ENCODE peak calls at places on chromosomes 16 and 17, in eight cellular contexts. B is activated T-helper 1 cell treated with Interleukin-2 at 50 U/mL for 16 hours, E is smooth muscle cell of the brain vasculature, A is NCI-H1436, D is putamen, Q is RPMI7951, F is HAP-1, U is mesothelial cell of epicardium. O is an unnamed sample.

GRCh38 chr17:57422574-57423164 is 166.3 kb downstream of the MSI2 start:
- DNase-seq in Q (peak; percentile 89), U (no peak), B (no peak), F (no peak), E (no peak), D (no peak), A (no peak), O (no peak)

GRCh38 chr17:68378202-68379149 is 78.8 kb downstream of the WIPI1 start:
- DNase-seq in F (no peak), Q (peak; percentile 96), B (no peak), D (peak; percentile 47), U (peak; percentile 45), E (peak; percentile 98), A (no peak), O (no peak)

GRCh38 chr16:53629607-53630312 is 73.9 kb downstream of the RPGRIP1L start:
- DNase-seq in E (no peak), F (no peak), D (no peak), B (no peak), Q (no peak), A (no peak), U (no peak), O (no peak)

GRCh38 chr16:54325616-54326265 is 39.2 kb upstream of the IRX3 start:
- DNase-seq in B (no peak), Q (peak; percentile 22), U (no peak), D (no peak), A (no peak), F (no peak), E (no peak), O (no peak)

GRCh38 chr17:77254961-77255741 is 114.4 kb downstream of the SEC14L1 start:
- DNase-seq in Q (peak; percentile 98), F (no peak), B (no peak), U (peak; percentile 63), E (peak; percentile 44), D (no peak), A (no peak), O (no peak)

GRCh38 chr17:12041316-12041715 is 20.6 kb downstream of the MAP2K4 start:
- DNase-seq in U (no peak), D (no peak), E (peak; percentile 10), F (no peak), Q (peak; percentile 68), B (no peak), A (no peak), O (no peak)

GRCh38 chr17:17495448-17496188 is 577 bp downstream of the RASD1 start:
- DNase-seq in E (no peak), A (no peak), U (no peak), B (no peak), F (no peak), D (no peak), Q (no peak), O (no peak)

GRCh38 chr16:75048051-75048450 is 49.2 kb downstream of the ZNRF1 start:
- DNase-seq in F (no peak), Q (no peak), D (no peak), B (no peak), E (no peak), A (no peak), U (no peak), O (no peak)

GRCh38 chr16:57889522-57889921 is 81.4 kb downstream of the CNGB1 start:
- DNase-seq in A (no peak), U (no peak), Q (no peak), D (no peak), E (no peak), F (no peak), B (no peak), O (no peak)

GRCh38 chr17:4950075-4950756 is 703 bp upstream of the ENO3 start:
- DNase-seq in B (peak; percentile 48), D (no peak), Q (no peak), A (peak; percentile 8), F (no peak), U (peak; percentile 65), E (no peak), O (no peak)

GRCh38 chr17:7326186-7326585 is 2.9 kb downstream of the NEURL4 start:
- DNase-seq in B (no peak), D (no peak), E (no peak), U (no peak), Q (no peak), A (no peak), F (no peak), O (no peak)

GRCh38 chr16:1511662-1512061 is 18.5 kb downstream of the TELO2 start:
- DNase-seq in B (no peak), Q (no peak), U (no peak), A (no peak), F (no peak), E (no peak), D (no peak), O (no peak)

GRCh38 chr16:8173111-8173644 is 417.1 kb downstream of the TMEM114 start:
- DNase-seq in B (no peak), U (peak; percentile 75), E (no peak), A (peak; percentile 33), D (peak; percentile 52), F (peak; percentile 84), Q (peak; percentile 73), O (no peak)

GRCh38 chr17:73255671-73256181 is 6.0 kb downstream of the CPSF4L start:
- DNase-seq in E (no peak), D (no peak), A (peak; percentile 64), Q (peak; percentile 48), B (peak; percentile 27), F (peak; percentile 28), U (peak; percentile 79), O (peak; percentile 25)

GRCh38 chr16:46620265-46621005 is 744 bp downstream of the SHCBP1 start:
- DNase-seq in F (peak; percentile 28), B (no peak), U (no peak), A (no peak), D (no peak), E (no peak), Q (peak; percentile 39), O (no peak)

GRCh38 chr17:40779181-40779909 is 3.0 kb downstream of the KRT27 start:
- DNase-seq in D (no peak), Q (no peak), E (no peak), B (no peak), F (no peak), A (peak; percentile 22), U (no peak), O (peak; percentile 2)

GRCh38 chr17:32102697-32103096 is 39.6 kb upstream of the RHOT1 start:
- DNase-seq in A (no peak), U (no peak), Q (no peak), E (no peak), F (no peak), D (no peak), B (no peak), O (no peak)

GRCh38 chr17:80819422-80820164 is 172.0 kb upstream of the CHMP6 start:
- DNase-seq in U (no peak), E (no peak), F (no peak), Q (no peak), B (no peak), D (no peak), A (no peak), O (no peak)

GRCh38 chr17:58611331-58611730 is 80.5 kb downstream of the TEX14 start:
- DNase-seq in B (no peak), F (no peak), E (no peak), Q (no peak), U (no peak), D (no peak), A (no peak), O (no peak)

GRCh38 chr16:17160285-17160854 is 310.4 kb downstream of the XYLT1 start:
- DNase-seq in U (no peak), B (no peak), E (no peak), A (peak; percentile 48), Q (no peak), D (no peak), F (no peak), O (no peak)

GRCh38 chr16:84739349-84740124 is 39.7 kb downstream of the USP10 start:
- DNase-seq in F (no peak), E (no peak), U (no peak), D (no peak), A (no peak), Q (peak; percentile 87), B (no peak), O (no peak)

GRCh38 chr17:34412534-34412933 is 49.5 kb upstream of the CCL1 start:
- DNase-seq in B (no peak), Q (no peak), E (no peak), A (no peak), U (no peak), F (no peak), D (no peak), O (no peak)

GRCh38 chr17:35099929-35100328 is 19.7 kb downstream of the RAD51D start:
- DNase-seq in U (no peak), E (no peak), A (no peak), B (no peak), F (no peak), D (no peak), Q (no peak), O (no peak)

GRCh38 chr16:12507366-12507765 is 296.3 kb downstream of the CPPED1 start:
- DNase-seq in E (no peak), D (no peak), Q (peak; percentile 52), F (no peak), U (no peak), B (no peak), A (no peak), O (no peak)

GRCh38 chr17:61381537-61381936 is 18.1 kb upstream of the TBX2 start:
- DNase-seq in E (no peak), F (no peak), Q (no peak), D (no peak), U (no peak), B (no peak), A (no peak), O (no peak)

GRCh38 chr16:57266531-57267268 is 17.8 kb downstream of the PLLP start:
- DNase-seq in E (no peak), B (peak; percentile 7), Q (peak; percentile 10), A (no peak), D (no peak), F (no peak), U (no peak), O (peak; percentile 21)

GRCh38 chr16:1079341-1079740 is 6.8 kb downstream of the SSTR5 start:
- DNase-seq in Q (no peak), B (no peak), E (no peak), U (no peak), A (no peak), D (no peak), F (no peak), O (no peak)

GRCh38 chr16:13104772-13105171 is 203.4 kb downstream of the SHISA9 start:
- DNase-seq in B (no peak), E (no peak), F (no peak), Q (no peak), U (no peak), D (no peak), A (no peak), O (no peak)